ENCODE peak calls at places on chromosomes 5 and 9, in eight cellular contexts. T, U, S, R, E, H, O and L are unnamed samples.

GRCh38 chr9:35071814-35072460 is 488 bp downstream of the VCP start:
- DNase-seq in T (peak; percentile 86), U (peak; percentile 94), S (peak; percentile 94), R (peak; percentile 74), E (peak; percentile 84), H (peak; percentile 78), O (peak; percentile 89), L (peak; percentile 80)

GRCh38 chr9:98875536-98875935 is 68.1 kb downstream of the GALNT12 start:
- DNase-seq in T (no peak), U (no peak), S (no peak), R (no peak), E (no peak), H (no peak), O (peak; percentile 28), L (no peak)

GRCh38 chr5:75058986-75059508 is 6.7 kb upstream of the GCNT4 start:
- DNase-seq in T (no peak), U (no peak), S (no peak), R (no peak), E (no peak), H (no peak), O (no peak), L (no peak)

GRCh38 chr9:38309324-38310195 is 82.9 kb upstream of the ALDH1B1 start:
- DNase-seq in T (no peak), U (peak; percentile 34), S (no peak), R (no peak), E (no peak), H (no peak), O (no peak), L (no peak)

GRCh38 chr5:115542076-115542475 is 2.5 kb downstream of the FEM1C start:
- DNase-seq in T (no peak), U (no peak), S (no peak), R (no peak), E (no peak), H (no peak), O (no peak), L (no peak)

GRCh38 chr5:84281383-84281782 is 103.3 kb downstream of the EDIL3 start:
- DNase-seq in T (no peak), U (no peak), S (no peak), R (no peak), E (no peak), H (no peak), O (no peak), L (no peak)

GRCh38 chr5:131491749-131492148 is 143.3 kb downstream of the RAPGEF6 start:
- DNase-seq in T (no peak), U (no peak), S (no peak), R (no peak), E (no peak), H (no peak), O (no peak), L (no peak)

GRCh38 chr5:177439518-177440053 is 7.0 kb upstream of the PRR7 start:
- DNase-seq in T (no peak), U (no peak), S (no peak), R (no peak), E (no peak), H (no peak), O (no peak), L (no peak)

DNA sequence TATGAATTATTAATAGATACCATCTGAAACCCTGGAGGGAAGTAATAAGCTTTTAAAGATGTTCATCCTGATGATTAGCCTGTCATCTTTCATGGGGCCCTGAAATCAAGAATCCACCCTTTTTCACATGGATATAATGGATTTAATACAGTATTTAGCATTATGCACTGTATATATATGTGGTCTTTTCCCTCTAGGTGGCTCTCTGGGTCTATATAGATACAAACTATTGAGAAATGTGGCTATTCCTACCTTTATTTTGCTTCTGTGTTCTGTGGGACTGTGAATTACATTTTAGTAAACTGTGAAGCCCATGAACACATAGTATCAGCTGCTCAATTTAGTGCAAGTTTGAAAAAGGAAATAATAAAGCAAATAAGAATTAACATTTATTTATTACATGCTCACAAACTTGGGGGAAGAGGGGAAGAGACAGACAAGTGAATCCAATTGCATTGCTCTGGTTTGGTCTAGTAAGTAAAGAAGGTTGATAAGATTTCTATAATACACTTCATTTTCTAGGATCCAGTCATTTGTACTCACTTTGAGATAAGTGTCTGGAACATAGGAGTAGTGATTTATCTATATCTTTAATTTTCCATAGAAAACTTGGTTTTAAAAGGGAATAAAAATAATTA is 112.2 kb downstream of the SCAMP1 start:
- DNase-seq in T (no peak), U (no peak), S (no peak), R (no peak), E (peak; percentile 36), H (no peak), O (no peak), L (no peak)
- TF ChIP-seq CTCF in T (no peak), U (peak; percentile 46), S (no peak), R (no peak), E (peak; percentile 42), H (no peak), O (no peak), L (no peak)

GRCh38 chr9:95044731-95045508 is 272.6 kb downstream of the FANCC start:
- DNase-seq in T (no peak), U (peak; percentile 97), S (no peak), R (no peak), E (no peak), H (peak; percentile 71), O (no peak), L (no peak)
- TF ChIP-seq CTCF in T (no peak), U (peak; percentile 73), S (no peak), R (no peak), E (no peak), H (peak; percentile 82), O (no peak), L (no peak)

DNA sequence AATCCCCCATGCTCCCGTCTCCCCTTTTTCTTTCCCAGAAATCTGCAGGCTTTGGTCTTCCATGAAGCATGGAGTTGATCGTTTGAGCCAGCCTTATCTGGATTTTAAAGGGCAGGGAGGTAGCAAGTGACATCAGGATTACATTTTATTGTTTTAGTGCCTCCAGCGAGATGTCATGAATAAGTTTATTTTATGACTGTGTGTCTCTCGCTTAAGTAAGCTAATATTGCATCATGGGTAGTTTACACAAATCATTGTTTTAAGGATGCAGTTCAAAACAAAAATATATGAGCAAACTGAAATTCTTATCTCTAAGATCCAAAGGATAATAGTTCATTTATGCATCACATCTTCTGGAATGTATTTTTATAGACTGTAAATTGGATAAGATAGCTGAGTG is 50.7 kb upstream of the TNFSF8 start:
- DNase-seq in T (no peak), U (no peak), S (no peak), R (no peak), E (peak; percentile 14), H (no peak), O (no peak), L (no peak)
- TF ChIP-seq CTCF in T (no peak), U (no peak), S (no peak), R (no peak), E (no peak), H (no peak), O (no peak), L (no peak)

GRCh38 chr9:109346904-109347303 is 26.0 kb upstream of the EPB41L4B start:
- DNase-seq in T (no peak), U (no peak), S (peak; percentile 9), R (no peak), E (no peak), H (no peak), O (no peak), L (no peak)

GRCh38 chr9:109341561-109341960 is 20.7 kb upstream of the EPB41L4B start:
- DNase-seq in T (no peak), U (no peak), S (no peak), R (no peak), E (no peak), H (no peak), O (no peak), L (no peak)

GRCh38 chr9:109342878-109343277 is 22.0 kb upstream of the EPB41L4B start:
- DNase-seq in T (no peak), U (no peak), S (no peak), R (no peak), E (no peak), H (no peak), O (no peak), L (no peak)
- TF ChIP-seq CTCF in T (no peak), U (no peak), S (no peak), R (no peak), E (no peak), H (no peak), O (no peak), L (no peak)

GRCh38 chr9:89006308-89006707 is 15.0 kb downstream of the S1PR3 start:
- DNase-seq in T (no peak), U (no peak), S (no peak), R (no peak), E (no peak), H (no peak), O (no peak), L (no peak)
- TF ChIP-seq CTCF in T (no peak), U (no peak), S (no peak), R (no peak), E (no peak), H (no peak), O (no peak), L (no peak)

DNA sequence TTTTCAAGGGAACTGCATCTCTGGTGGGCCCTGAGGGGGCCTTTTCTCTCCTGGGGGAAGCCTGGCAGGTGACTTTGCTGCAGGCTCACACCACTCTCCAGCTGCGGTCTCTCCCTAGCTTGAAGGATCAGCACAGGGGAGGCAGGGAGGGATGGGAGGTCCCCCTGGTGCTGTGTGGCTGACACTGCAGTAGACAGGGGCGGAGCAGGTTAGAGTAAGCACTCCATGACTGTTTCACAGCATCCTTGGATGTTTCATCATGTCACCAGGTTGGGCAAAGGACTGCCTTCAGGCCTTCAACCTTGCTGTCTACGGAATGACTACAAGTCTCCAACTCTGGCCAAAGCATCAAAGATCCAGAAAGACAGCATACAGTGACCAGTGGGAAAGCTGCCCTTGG is 470.7 kb downstream of the CDK5RAP2 start:
- DNase-seq in T (no peak), U (peak; percentile 80), S (peak; percentile 10), R (no peak), E (peak; percentile 14), H (peak; percentile 30), O (no peak), L (no peak)
- TF ChIP-seq CTCF in T (no peak), U (peak; percentile 68), S (peak; percentile 11), R (no peak), E (no peak), H (peak; percentile 62), O (no peak), L (no peak)

GRCh38 chr5:112737472-112738179 is at the start of gene APC:
- DNase-seq in T (peak; percentile 94), U (peak; percentile 95), S (peak; percentile 91), R (peak; percentile 87), E (peak; percentile 91), H (peak; percentile 64), O (peak; percentile 98), L (peak; percentile 72)
- TF ChIP-seq CTCF in T (no peak), U (no peak), S (no peak), R (no peak), E (no peak), H (peak; percentile 9), O (no peak), L (no peak)